ENCODE peak calls at places on chromosomes 5 and 9, in ten cellular contexts. Y is effector CD4-positive, alpha-beta T cell; P is NCI-H2171 treated with DMSO at 0.1 percent for 48 hours; Z is stimulated activated CD4-positive, alpha-beta T cell treated with anti-CD3 and anti-CD28 coated beads, Interleukin-15, amount 100 ng/mL, for 1 hour; T is stimulated activated CD8-positive, alpha-beta memory T cell treated with anti-CD3 and anti-CD28 coated beads, Interleukin-15, amount 100 ng/mL, for 1 hour; R is HuH-7.5; O is astrocyte of the cerebellum; K is activated naive CD4-positive, alpha-beta T cell; H is transverse colon; F is GM10248. Q is an unnamed sample.

GRCh38 chr5:172455511-172456061 is 1.3 kb upstream of the SH3PXD2B start:
- DNase-seq in Y (no peak), P (no peak), Z (no peak), T (no peak), R (no peak), O (no peak), K (no peak), H (peak), F (no peak), Q (peak)

GRCh38 chr9:95125652-95126051 is 191.9 kb downstream of the FANCC start:
- DNase-seq in Y (no peak), P (no peak), Z (no peak), T (no peak), R (no peak), O (no peak), K (no peak), H (no peak), F (no peak), Q (no peak)

GRCh38 chr9:96612105-96612965 is 7.3 kb downstream of the CDC14B start:
- DNase-seq in Y (no peak), P (peak), Z (no peak), T (no peak), R (peak), O (peak), K (no peak), H (peak), F (no peak), Q (peak)

GRCh38 chr5:96528816-96529474 is 95.9 kb upstream of the PCSK1 start:
- DNase-seq in Y (no peak), P (no peak), Z (no peak), T (no peak), R (no peak), O (no peak), K (no peak), H (no peak), F (no peak), Q (no peak)

GRCh38 chr5:77638763-77639451 is 394 bp upstream of the OTP start:
- DNase-seq in Y (no peak), P (no peak), Z (no peak), T (no peak), R (no peak), O (no peak), K (no peak), H (no peak), F (no peak), Q (no peak)

GRCh38 chr9:34929506-34930102 is 28.5 kb upstream of the PHF24 start:
- DNase-seq in Y (no peak), P (peak), Z (no peak), T (no peak), R (peak), O (peak), K (no peak), H (no peak), F (peak), Q (peak)

GRCh38 chr5:96563816-96564215 is 98.4 kb upstream of the CAST start:
- DNase-seq in Y (no peak), P (no peak), Z (no peak), T (no peak), R (no peak), O (no peak), K (no peak), H (no peak), F (no peak), Q (no peak)

GRCh38 chr5:9104576-9105339 is 441.1 kb downstream of the SEMA5A start:
- DNase-seq in Y (no peak), P (no peak), Z (no peak), T (no peak), R (no peak), O (no peak), K (no peak), H (no peak), F (no peak), Q (no peak)

GRCh38 chr5:148083203-148083602 is 19.4 kb downstream of the SPINK5 start:
- DNase-seq in Y (no peak), P (no peak), Z (no peak), T (no peak), R (no peak), O (no peak), K (no peak), H (no peak), F (no peak), Q (no peak)

GRCh38 chr5:65290677-65291076 is 191.0 kb downstream of the ADAMTS6 start:
- DNase-seq in Y (no peak), P (no peak), Z (no peak), T (no peak), R (no peak), O (no peak), K (no peak), H (no peak), F (no peak), Q (no peak)

GRCh38 chr5:143318270-143318669 is 85.2 kb downstream of the NR3C1 start:
- DNase-seq in Y (no peak), P (no peak), Z (no peak), T (no peak), R (no peak), O (no peak), K (no peak), H (no peak), F (no peak), Q (no peak)

GRCh38 chr9:111922324-111923013 is 25.9 kb downstream of the UGCG start:
- DNase-seq in Y (no peak), P (peak), Z (no peak), T (no peak), R (no peak), O (no peak), K (no peak), H (no peak), F (no peak), Q (no peak)

GRCh38 chr9:89168901-89169813 is 9.5 kb downstream of the SHC3 start:
- DNase-seq in Y (no peak), P (no peak), Z (no peak), T (no peak), R (no peak), O (no peak), K (no peak), H (no peak), F (no peak), Q (no peak)

GRCh38 chr5:118726891-118727290 is 261.5 kb downstream of the DTWD2 start:
- DNase-seq in Y (no peak), P (peak), Z (no peak), T (no peak), R (no peak), O (no peak), K (no peak), H (no peak), F (no peak), Q (no peak)

GRCh38 chr9:110777201-110777842 is 108.7 kb downstream of the MUSK start:
- DNase-seq in Y (no peak), P (no peak), Z (no peak), T (no peak), R (no peak), O (no peak), K (no peak), H (no peak), F (no peak), Q (no peak)

GRCh38 chr9:115000217-115000639 is 69.8 kb upstream of the TNFSF8 start:
- DNase-seq in Y (no peak), P (no peak), Z (no peak), T (no peak), R (no peak), O (no peak), K (no peak), H (no peak), F (no peak), Q (no peak)

GRCh38 chr9:95071450-95071849 is 246.1 kb downstream of the FANCC start:
- DNase-seq in Y (no peak), P (no peak), Z (no peak), T (no peak), R (no peak), O (no peak), K (no peak), H (no peak), F (no peak), Q (no peak)

GRCh38 chr9:107029146-107029545 is 166.2 kb downstream of the ZNF462 start:
- DNase-seq in Y (no peak), P (peak), Z (no peak), T (no peak), R (no peak), O (no peak), K (no peak), H (no peak), F (no peak), Q (no peak)

GRCh38 chr5:10666531-10667305 is 94.3 kb downstream of the DAP start:
- DNase-seq in Y (no peak), P (no peak), Z (no peak), T (no peak), R (no peak), O (no peak), K (no peak), H (no peak), F (no peak), Q (no peak)

GRCh38 chr5:56640763-56641406 is 174.5 kb upstream of the MAP3K1 start:
- DNase-seq in Y (no peak), P (no peak), Z (no peak), T (no peak), R (no peak), O (no peak), K (no peak), H (peak), F (peak), Q (no peak)

GRCh38 chr9:134634667-134635230 is 6.9 kb upstream of the COL5A1 start:
- DNase-seq in Y (no peak), P (no peak), Z (no peak), T (no peak), R (no peak), O (no peak), K (no peak), H (no peak), F (no peak), Q (no peak)

GRCh38 chr9:21097817-21098216 is 20.1 kb upstream of the IFNB1 start:
- DNase-seq in Y (no peak), P (no peak), Z (no peak), T (no peak), R (no peak), O (no peak), K (no peak), H (no peak), F (no peak), Q (no peak)

GRCh38 chr9:95346021-95346420 is 28.5 kb upstream of the FANCC start:
- DNase-seq in Y (no peak), P (no peak), Z (no peak), T (no peak), R (no peak), O (no peak), K (no peak), H (no peak), F (no peak), Q (no peak)

GRCh38 chr5:59246470-59247250 is 646.9 kb downstream of the PDE4D start:
- DNase-seq in Y (no peak), P (no peak), Z (no peak), T (no peak), R (no peak), O (peak), K (no peak), H (no peak), F (no peak), Q (no peak)

GRCh38 chr5:163407034-163407652 is 30.3 kb upstream of the CCNG1 start:
- DNase-seq in Y (no peak), P (no peak), Z (no peak), T (no peak), R (no peak), O (peak), K (no peak), H (no peak), F (peak), Q (no peak)

GRCh38 chr9:122372856-122373845 is 2.3 kb downstream of the PTGS1 start:
- DNase-seq in Y (no peak), P (no peak), Z (no peak), T (no peak), R (no peak), O (no peak), K (no peak), H (no peak), F (no peak), Q (no peak)

GRCh38 chr9:91883503-91883902 is 66.5 kb downstream of the ROR2 start:
- DNase-seq in Y (no peak), P (no peak), Z (no peak), T (no peak), R (no peak), O (no peak), K (no peak), H (no peak), F (no peak), Q (no peak)

GRCh38 chr9:127196826-127197145 is 67.8 kb upstream of the GARNL3 start:
- DNase-seq in Y (no peak), P (no peak), Z (no peak), T (no peak), R (no peak), O (no peak), K (no peak), H (no peak), F (no peak), Q (no peak)

GRCh38 chr9:104068546-104068945 is 25.6 kb upstream of the SMC2 start:
- DNase-seq in Y (no peak), P (no peak), Z (no peak), T (no peak), R (no peak), O (no peak), K (no peak), H (no peak), F (no peak), Q (no peak)

GRCh38 chr5:171388816-171389168 is 1.1 kb downstream of the NPM1 start:
- DNase-seq in Y (no peak), P (no peak), Z (no peak), T (no peak), R (no peak), O (no peak), K (no peak), H (no peak), F (no peak), Q (no peak)

GRCh38 chr5:17336054-17336453 is 118.6 kb downstream of the BASP1 start:
- DNase-seq in Y (no peak), P (peak), Z (no peak), T (no peak), R (no peak), O (no peak), K (no peak), H (no peak), F (no peak), Q (no peak)

GRCh38 chr9:98146101-98146991 is 27.3 kb upstream of the TRIM14 start:
- DNase-seq in Y (no peak), P (no peak), Z (no peak), T (no peak), R (peak), O (no peak), K (no peak), H (peak), F (peak), Q (no peak)

GRCh38 chr5:146007270-146007669 is 70.9 kb downstream of the SH3RF2 start:
- DNase-seq in Y (no peak), P (no peak), Z (no peak), T (no peak), R (peak), O (no peak), K (no peak), H (no peak), F (no peak), Q (peak)

GRCh38 chr5:126268697-126269315 is 154.4 kb upstream of the GRAMD2B start:
- DNase-seq in Y (no peak), P (peak), Z (no peak), T (no peak), R (no peak), O (no peak), K (no peak), H (peak), F (no peak), Q (no peak)

GRCh38 chr5:102226321-102226720 is 69.8 kb downstream of the SLCO4C1 start:
- DNase-seq in Y (no peak), P (no peak), Z (no peak), T (no peak), R (no peak), O (no peak), K (no peak), H (no peak), F (no peak), Q (no peak)

GRCh38 chr5:135341021-135341666 is 57.9 kb downstream of the MACROH2A1 start:
- DNase-seq in Y (no peak), P (no peak), Z (no peak), T (no peak), R (no peak), O (no peak), K (no peak), H (no peak), F (no peak), Q (no peak)

GRCh38 chr5:3194684-3195083 is 400.9 kb upstream of the IRX1 start:
- DNase-seq in Y (no peak), P (no peak), Z (no peak), T (no peak), R (no peak), O (no peak), K (no peak), H (no peak), F (no peak), Q (no peak)

GRCh38 chr5:132258102-132259060 is 885 bp downstream of the PDLIM4 start:
- DNase-seq in Y (no peak), P (no peak), Z (no peak), T (no peak), R (no peak), O (no peak), K (no peak), H (peak), F (no peak), Q (peak)

GRCh38 chr9:106784076-106784475 is 78.9 kb upstream of the ZNF462 start:
- DNase-seq in Y (no peak), P (no peak), Z (no peak), T (no peak), R (no peak), O (no peak), K (no peak), H (no peak), F (no peak), Q (no peak)